ENCODE peak calls at places on chromosomes 1 and 21, in nine cellular contexts. Q is PC-3, X is MM.1S, T is GM23248, D is hepatocyte, I is neural progenitor cell, Y is GM23338, E is HCT116, A is SK-N-SH. V is an unnamed sample.

GRCh38 chr1:10668241-10668761 is 128.1 kb downstream of the CASZ1 start:
- DNase-seq in Q (no peak), X (no peak), T (no peak), D (no peak), I (peak), Y (no peak), E (no peak), A (peak), V (no peak)

GRCh38 chr1:13510499-13510898 is 3.3 kb downstream of the LRRC38 start:
- DNase-seq in Q (no peak), X (no peak), T (no peak), D (no peak), I (no peak), Y (no peak), E (no peak), A (no peak), V (no peak)

GRCh38 chr1:53066941-53067738 is 5.1 kb downstream of the PODN start:
- DNase-seq in Q (no peak), X (no peak), T (no peak), D (no peak), I (no peak), Y (no peak), E (no peak), A (peak), V (no peak)

GRCh38 chr1:222546548-222547259 is 1.2 kb downstream of the HHIPL2 start:
- DNase-seq in Q (peak), X (no peak), T (peak), D (peak), I (peak), Y (no peak), E (no peak), A (peak), V (no peak)

GRCh38 chr1:2570261-2570794 is 14.2 kb downstream of the TNFRSF14 start:
- DNase-seq in Q (no peak), X (no peak), T (no peak), D (no peak), I (no peak), Y (no peak), E (no peak), A (no peak), V (no peak)

GRCh38 chr1:243490748-243491686 is 235.2 kb downstream of the SDCCAG8 start:
- DNase-seq in Q (no peak), X (no peak), T (peak), D (no peak), I (no peak), Y (peak), E (no peak), A (no peak), V (no peak)

GRCh38 chr1:36253463-36253862 is 29.2 kb downstream of the THRAP3 start:
- DNase-seq in Q (no peak), X (no peak), T (peak), D (peak), I (no peak), Y (no peak), E (no peak), A (no peak), V (no peak)

GRCh38 chr1:1227386-1227785 is 4.4 kb downstream of the SDF4 start:
- DNase-seq in Q (no peak), X (no peak), T (no peak), D (no peak), I (no peak), Y (no peak), E (no peak), A (no peak), V (no peak)

GRCh38 chr1:196193891-196194559 is 414.2 kb downstream of the KCNT2 start:
- DNase-seq in Q (peak), X (no peak), T (no peak), D (no peak), I (no peak), Y (no peak), E (no peak), A (no peak), V (no peak)

GRCh38 chr1:109904105-109904817 is 6.4 kb upstream of the CSF1 start:
- DNase-seq in Q (no peak), X (no peak), T (peak), D (no peak), I (no peak), Y (no peak), E (no peak), A (no peak), V (no peak)

GRCh38 chr1:65265296-65266271 is 43.8 kb upstream of the DNAJC6 start:
- DNase-seq in Q (no peak), X (peak), T (peak), D (peak), I (peak), Y (peak), E (no peak), A (peak), V (no peak)

GRCh38 chr1:91916811-91917460 is 31.0 kb upstream of the TGFBR3 start:
- DNase-seq in Q (no peak), X (no peak), T (no peak), D (no peak), I (no peak), Y (peak), E (no peak), A (no peak), V (no peak)

GRCh38 chr1:28983509-28984310 is 69.3 kb downstream of the EPB41 start:
- DNase-seq in Q (no peak), X (no peak), T (no peak), D (peak), I (peak), Y (peak), E (no peak), A (no peak), V (no peak)

GRCh38 chr1:188249813-188250212 is 1421.1 kb downstream of the PLA2G4A start:
- DNase-seq in Q (no peak), X (no peak), T (no peak), D (no peak), I (no peak), Y (no peak), E (no peak), A (no peak), V (no peak)

GRCh38 chr21:44749116-44749758 is 37.9 kb upstream of the TSPEAR start:
- DNase-seq in Q (no peak), X (no peak), T (no peak), D (no peak), I (no peak), Y (no peak), E (no peak), A (no peak), V (no peak)

GRCh38 chr1:3068400-3069361 is at the start of gene PRDM16:
- DNase-seq in Q (peak), X (no peak), T (peak), D (peak), I (peak), Y (peak), E (peak), A (no peak), V (no peak)

GRCh38 chr1:2257245-2257627 is 29.1 kb downstream of the SKI start:
- DNase-seq in Q (no peak), X (no peak), T (peak), D (no peak), I (peak), Y (peak), E (no peak), A (no peak), V (no peak)

GRCh38 chr1:77430966-77431735 is 149.3 kb downstream of the AK5 start:
- DNase-seq in Q (no peak), X (no peak), T (no peak), D (no peak), I (no peak), Y (no peak), E (no peak), A (no peak), V (no peak)

GRCh38 chr1:76330993-76331603 is 256.6 kb downstream of the ST6GALNAC3 start:
- DNase-seq in Q (peak), X (peak), T (peak), D (peak), I (peak), Y (peak), E (peak), A (peak), V (peak)

GRCh38 chr1:44652445-44653106 is 21.7 kb downstream of the TMEM53 start:
- DNase-seq in Q (peak), X (peak), T (peak), D (peak), I (peak), Y (peak), E (no peak), A (peak), V (peak)

GRCh38 chr1:14142397-14143095 is 442.6 kb downstream of the PRDM2 start:
- DNase-seq in Q (no peak), X (no peak), T (no peak), D (no peak), I (no peak), Y (no peak), E (no peak), A (no peak), V (no peak)

GRCh38 chr1:176801553-176802020 is 338.6 kb downstream of the PAPPA2 start:
- DNase-seq in Q (no peak), X (no peak), T (peak), D (peak), I (peak), Y (no peak), E (no peak), A (no peak), V (no peak)

GRCh38 chr1:202710070-202711025 is at the start of gene SYT2:
- DNase-seq in Q (no peak), X (no peak), T (peak), D (peak), I (peak), Y (peak), E (no peak), A (peak), V (no peak)

GRCh38 chr1:31238986-31239613 is 587 bp downstream of the NKAIN1 start:
- DNase-seq in Q (no peak), X (no peak), T (peak), D (peak), I (peak), Y (peak), E (no peak), A (peak), V (no peak)

GRCh38 chr1:76035053-76035452 is 39.5 kb upstream of the ST6GALNAC3 start:
- DNase-seq in Q (peak), X (no peak), T (no peak), D (peak), I (no peak), Y (no peak), E (no peak), A (peak), V (no peak)

GRCh38 chr1:21439721-21440629 is at the start of gene NBPF3:
- DNase-seq in Q (peak), X (peak), T (peak), D (peak), I (peak), Y (peak), E (peak), A (peak), V (no peak)

GRCh38 chr1:234545512-234546386 is 64.2 kb downstream of the IRF2BP2 start:
- DNase-seq in Q (no peak), X (no peak), T (no peak), D (peak), I (peak), Y (no peak), E (no peak), A (no peak), V (no peak)

GRCh38 chr1:156500847-156501686 is 492 bp upstream of the MEF2D start:
- DNase-seq in Q (peak), X (peak), T (peak), D (peak), I (peak), Y (peak), E (peak), A (peak), V (peak)

GRCh38 chr1:40315795-40316594 is 1.1 kb downstream of the COL9A2 start:
- DNase-seq in Q (no peak), X (no peak), T (peak), D (peak), I (peak), Y (peak), E (no peak), A (peak), V (peak)

GRCh38 chr21:39867198-39867650 is at the start of gene PCP4:
- DNase-seq in Q (peak), X (peak), T (peak), D (peak), I (peak), Y (peak), E (peak), A (peak), V (peak)

GRCh38 chr1:21594495-21594894 is 74.7 kb downstream of the RAP1GAP start:
- DNase-seq in Q (peak), X (no peak), T (peak), D (no peak), I (no peak), Y (no peak), E (no peak), A (no peak), V (no peak)

GRCh38 chr1:12078938-12079861 is 16.1 kb downstream of the TNFRSF8 start:
- DNase-seq in Q (peak), X (peak), T (peak), D (peak), I (peak), Y (peak), E (peak), A (peak), V (peak)

GRCh38 chr1:55192093-55192492 is 23.1 kb downstream of the USP24 start:
- DNase-seq in Q (no peak), X (no peak), T (no peak), D (no peak), I (no peak), Y (no peak), E (no peak), A (no peak), V (no peak)

GRCh38 chr1:47992720-47993119 is 4.5 kb downstream of the TRABD2B start:
- DNase-seq in Q (no peak), X (no peak), T (peak), D (no peak), I (peak), Y (no peak), E (no peak), A (no peak), V (no peak)

GRCh38 chr1:218633238-218633948 is 288.3 kb downstream of the TGFB2 start:
- DNase-seq in Q (no peak), X (no peak), T (no peak), D (peak), I (peak), Y (no peak), E (no peak), A (no peak), V (no peak)

GRCh38 chr1:115461526-115461925 is 123.5 kb upstream of the NGF start:
- DNase-seq in Q (no peak), X (no peak), T (no peak), D (no peak), I (no peak), Y (no peak), E (no peak), A (no peak), V (no peak)

GRCh38 chr1:209784276-209785169 is at the start of gene C1orf74:
- DNase-seq in Q (peak), X (peak), T (peak), D (peak), I (peak), Y (peak), E (peak), A (peak), V (peak)

GRCh38 chr1:36089393-36090121 is 865 bp downstream of the ADPRS start:
- DNase-seq in Q (no peak), X (peak), T (peak), D (peak), I (peak), Y (peak), E (no peak), A (peak), V (peak)

GRCh38 chr1:12661606-12662219 is 17.8 kb downstream of the AADACL4 start:
- DNase-seq in Q (no peak), X (no peak), T (no peak), D (no peak), I (no peak), Y (no peak), E (no peak), A (no peak), V (no peak)

GRCh38 chr1:167635233-167635648 is 5.2 kb downstream of the RCSD1 start:
- DNase-seq in Q (no peak), X (no peak), T (peak), D (peak), I (peak), Y (peak), E (no peak), A (no peak), V (no peak)
- TF ChIP-seq EZH2phosphoT487 in Q (no peak), X (no peak), T (no peak), D (no peak), I (no peak), Y (no peak), E (no peak), A (no peak), V (no peak)

DNA sequence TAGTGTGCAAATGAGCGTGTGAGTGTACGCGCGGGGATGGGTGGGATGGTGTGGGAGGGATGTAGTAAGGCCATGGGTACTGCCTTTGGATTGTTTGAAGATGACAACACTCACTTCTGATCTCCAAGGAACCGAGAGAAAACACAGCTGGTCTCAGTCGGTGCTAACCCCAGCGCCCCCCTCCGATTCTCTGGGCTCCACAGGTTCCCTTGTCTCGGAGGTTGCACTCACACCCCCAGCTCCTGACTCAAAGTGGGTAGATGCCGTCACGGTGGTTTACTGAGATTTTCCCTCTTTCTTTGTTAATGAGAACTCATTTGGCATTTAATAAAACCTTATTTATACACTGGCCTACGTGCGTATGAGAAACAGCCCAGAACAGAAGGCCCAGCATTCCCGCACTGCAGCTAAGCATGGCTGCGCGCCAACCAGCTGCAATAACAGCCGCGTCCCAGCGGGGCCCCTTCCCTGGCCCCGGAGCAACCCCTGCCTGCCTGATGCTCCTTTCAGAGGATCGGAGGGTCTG is 25.8 kb downstream of the ABCA4 start:
- DNase-seq in Q (no peak), X (no peak), T (peak), D (peak), I (no peak), Y (no peak), E (no peak), A (no peak), V (no peak)
- H3K27ac ChIP-seq in Q (no peak), X (no peak), T (peak), D (peak), I (no peak), Y (no peak), E (no peak), A (no peak), V (no peak)

DNA sequence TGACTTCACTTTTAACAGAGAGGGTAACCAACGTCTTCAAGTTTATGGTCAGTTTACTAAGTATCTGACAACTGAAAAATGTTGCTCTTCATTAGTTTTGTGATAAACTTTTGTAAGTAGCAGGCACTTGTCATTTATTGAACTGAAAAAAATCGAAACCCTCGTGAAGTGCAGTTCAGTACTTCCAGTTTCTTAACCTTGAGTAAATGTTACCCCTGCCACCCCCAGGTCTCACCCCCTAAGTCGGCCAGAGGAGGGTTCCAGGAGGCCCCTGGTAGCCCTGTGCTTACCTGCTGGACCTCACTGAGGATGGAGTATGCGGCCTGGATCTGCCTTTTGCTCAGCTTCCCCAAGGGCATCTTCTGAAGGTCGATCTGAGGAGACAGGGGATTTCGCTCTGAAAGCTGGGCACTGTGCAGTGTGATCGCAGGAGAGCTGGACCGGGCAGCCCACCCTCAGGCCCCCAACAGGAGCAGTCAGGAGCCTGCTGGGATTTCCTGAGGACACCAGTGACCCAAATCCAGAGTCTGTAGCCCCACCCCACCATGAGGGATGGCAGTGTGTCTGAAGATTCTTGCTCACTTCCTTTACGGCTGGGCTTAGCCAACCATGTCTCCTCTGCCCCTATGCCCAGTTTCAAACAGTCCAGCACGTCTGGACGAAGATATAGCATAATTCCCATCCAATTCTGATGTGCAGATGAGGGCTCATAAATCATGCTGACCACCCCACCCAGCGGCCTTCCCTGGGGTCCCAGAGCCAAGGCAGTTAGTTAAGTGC is 37.6 kb downstream of the PARP1 start:
- DNase-seq in Q (no peak), X (no peak), T (no peak), D (no peak), I (no peak), Y (no peak), E (no peak), A (no peak), V (peak)
- TF ChIP-seq EZH2phosphoT487 in Q (no peak), X (no peak), T (no peak), D (no peak), I (no peak), Y (no peak), E (no peak), A (no peak), V (no peak)

GRCh38 chr21:42495027-42495426 is 997 bp downstream of the RSPH1 start:
- DNase-seq in Q (no peak), X (no peak), T (no peak), D (no peak), I (no peak), Y (no peak), E (no peak), A (no peak), V (no peak)

GRCh38 chr21:42495765-42496119 is 282 bp downstream of the RSPH1 start:
- DNase-seq in Q (peak), X (no peak), T (peak), D (peak), I (no peak), Y (peak), E (no peak), A (no peak), V (no peak)

GRCh38 chr21:42498012-42498411 is 2.0 kb upstream of the RSPH1 start:
- DNase-seq in Q (no peak), X (no peak), T (no peak), D (no peak), I (no peak), Y (no peak), E (no peak), A (no peak), V (no peak)

GRCh38 chr21:42496120-42496838 is at the start of gene RSPH1:
- DNase-seq in Q (peak), X (peak), T (peak), D (peak), I (peak), Y (peak), E (peak), A (peak), V (peak)

GRCh38 chr21:42496839-42497202 is 797 bp upstream of the RSPH1 start:
- DNase-seq in Q (no peak), X (peak), T (peak), D (peak), I (peak), Y (peak), E (no peak), A (peak), V (no peak)
- H3K27ac ChIP-seq in Q (no peak), X (peak), T (no peak), D (peak), I (peak), Y (peak), E (peak), A (peak), V (no peak)

GRCh38 chr21:41290106-41290799 is 26.3 kb upstream of the FAM3B start:
- DNase-seq in Q (no peak), X (no peak), T (peak), D (no peak), I (no peak), Y (peak), E (no peak), A (no peak), V (no peak)

GRCh38 chr21:41294548-41295231 is 21.9 kb upstream of the FAM3B start:
- DNase-seq in Q (no peak), X (no peak), T (no peak), D (no peak), I (no peak), Y (no peak), E (no peak), A (no peak), V (no peak)

DNA sequence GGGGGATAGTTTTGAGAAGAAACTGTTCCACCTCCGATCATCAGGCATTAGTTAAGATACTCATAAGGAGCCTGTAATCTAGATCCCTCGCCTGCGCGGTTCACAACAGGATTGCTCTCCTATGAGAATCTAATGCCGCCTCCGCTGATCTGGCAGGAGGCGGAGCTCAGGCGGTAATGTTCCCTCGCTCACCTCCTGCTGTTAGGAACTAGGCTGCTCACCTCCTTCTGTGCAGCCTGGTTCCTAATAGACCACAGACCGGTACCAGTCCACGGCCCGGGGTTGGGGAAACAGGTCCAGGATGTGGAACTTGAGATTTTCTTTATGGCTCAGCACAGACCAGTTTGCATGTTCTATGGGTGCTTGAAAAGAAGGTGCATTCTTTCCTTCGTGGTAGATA is 27.2 kb upstream of the FAM3B start:
- DNase-seq in Q (no peak), X (no peak), T (no peak), D (peak), I (peak), Y (peak), E (peak), A (no peak), V (no peak)
- TF ChIP-seq EZH2phosphoT487 in Q (no peak), X (no peak), T (no peak), D (no peak), I (no peak), Y (no peak), E (no peak), A (no peak), V (no peak)

V was measured in OCI-LY7.